ENCODE peak calls at places on chromosomes 11 and 22, in eight cellular contexts. One of them, this sample, is unnamed.

GRCh38 chr22:43308451-43309235 is 34.5 kb downstream of the SCUBE1 start:
- DNase-seq in IMR-90: peak; percentile 15
- DNase-seq in RWPE1: no peak
- DNase-seq in tibial artery: no peak
- DNase-seq in fibroblast of lung: no peak
- DNase-seq in heart right ventricle: no peak
- DNase-seq in H9: no peak
- DNase-seq in uterus: no peak
- DNase-seq in this sample: no peak

GRCh38 chr22:29306830-29307657 is 594 bp downstream of the GAS2L1 start:
- DNase-seq in IMR-90: peak; percentile 61
- DNase-seq in RWPE1: peak; percentile 66
- DNase-seq in heart right ventricle: peak; percentile 89
- DNase-seq in fibroblast of lung: peak; percentile 70
- DNase-seq in uterus: peak; percentile 78
- DNase-seq in H9: peak; percentile 80
- DNase-seq in tibial artery: peak; percentile 90
- DNase-seq in this sample: peak; percentile 76

GRCh38 chr11:9150944-9151343 is 59.5 kb upstream of the SCUBE2 start:
- DNase-seq in fibroblast of lung: no peak
- DNase-seq in uterus: no peak
- DNase-seq in IMR-90: peak; percentile 39
- DNase-seq in tibial artery: no peak
- DNase-seq in heart right ventricle: no peak
- DNase-seq in H9: no peak
- DNase-seq in RWPE1: no peak
- DNase-seq in this sample: no peak

GRCh38 chr22:46108564-46109473 is 41.5 kb upstream of the PPARA start:
- DNase-seq in H9: peak; percentile 63
- DNase-seq in IMR-90: peak; percentile 23
- DNase-seq in tibial artery: peak; percentile 82
- DNase-seq in RWPE1: no peak
- DNase-seq in heart right ventricle: peak; percentile 73
- DNase-seq in uterus: peak; percentile 75
- DNase-seq in fibroblast of lung: peak; percentile 71
- DNase-seq in this sample: peak; percentile 58

GRCh38 chr11:134949121-134949591 is 537.1 kb upstream of the B3GAT1 start:
- DNase-seq in H9: no peak
- DNase-seq in IMR-90: peak; percentile 77
- DNase-seq in tibial artery: peak; percentile 90
- DNase-seq in uterus: no peak
- DNase-seq in RWPE1: peak; percentile 4
- DNase-seq in fibroblast of lung: peak; percentile 90
- DNase-seq in heart right ventricle: no peak
- DNase-seq in this sample: no peak

GRCh38 chr22:23533328-23533762 is 46.7 kb downstream of the IGLL1 start:
- DNase-seq in tibial artery: peak; percentile 48
- DNase-seq in fibroblast of lung: peak; percentile 19
- DNase-seq in IMR-90: peak; percentile 10
- DNase-seq in heart right ventricle: no peak
- DNase-seq in uterus: no peak
- DNase-seq in H9: peak; percentile 88
- DNase-seq in RWPE1: peak; percentile 2
- DNase-seq in this sample: peak; percentile 20

GRCh38 chr22:43168416-43169309 is 17.3 kb downstream of the TSPO start:
- DNase-seq in RWPE1: no peak
- DNase-seq in fibroblast of lung: peak; percentile 45
- DNase-seq in IMR-90: peak; percentile 32
- DNase-seq in heart right ventricle: no peak
- DNase-seq in tibial artery: no peak
- DNase-seq in uterus: no peak
- DNase-seq in H9: no peak
- DNase-seq in this sample: peak; percentile 30

GRCh38 chr11:32332990-32333334 is 102.4 kb downstream of the WT1 start:
- DNase-seq in uterus: no peak
- DNase-seq in RWPE1: no peak
- DNase-seq in IMR-90: no peak
- DNase-seq in heart right ventricle: no peak
- DNase-seq in fibroblast of lung: no peak
- DNase-seq in H9: no peak
- DNase-seq in tibial artery: no peak
- DNase-seq in this sample: no peak

GRCh38 chr11:115522302-115522701 is 18.1 kb upstream of the CADM1 start:
- DNase-seq in H9: no peak
- DNase-seq in heart right ventricle: no peak
- DNase-seq in uterus: no peak
- DNase-seq in tibial artery: no peak
- DNase-seq in RWPE1: no peak
- DNase-seq in fibroblast of lung: no peak
- DNase-seq in IMR-90: no peak
- DNase-seq in this sample: no peak

GRCh38 chr11:115524572-115524971 is 20.4 kb upstream of the CADM1 start:
- DNase-seq in H9: no peak
- DNase-seq in IMR-90: no peak
- DNase-seq in tibial artery: no peak
- DNase-seq in uterus: no peak
- DNase-seq in heart right ventricle: no peak
- DNase-seq in RWPE1: no peak
- DNase-seq in fibroblast of lung: no peak
- DNase-seq in this sample: no peak

GRCh38 chr11:115521874-115522273 is 17.7 kb upstream of the CADM1 start:
- DNase-seq in H9: no peak
- DNase-seq in RWPE1: no peak
- DNase-seq in tibial artery: no peak
- DNase-seq in uterus: no peak
- DNase-seq in fibroblast of lung: no peak
- DNase-seq in heart right ventricle: no peak
- DNase-seq in IMR-90: no peak
- DNase-seq in this sample: no peak

GRCh38 chr11:115525600-115526006 is 21.4 kb upstream of the CADM1 start:
- DNase-seq in heart right ventricle: no peak
- DNase-seq in fibroblast of lung: no peak
- DNase-seq in RWPE1: no peak
- DNase-seq in tibial artery: no peak
- DNase-seq in IMR-90: no peak
- DNase-seq in uterus: no peak
- DNase-seq in H9: no peak
- DNase-seq in this sample: no peak

DNA sequence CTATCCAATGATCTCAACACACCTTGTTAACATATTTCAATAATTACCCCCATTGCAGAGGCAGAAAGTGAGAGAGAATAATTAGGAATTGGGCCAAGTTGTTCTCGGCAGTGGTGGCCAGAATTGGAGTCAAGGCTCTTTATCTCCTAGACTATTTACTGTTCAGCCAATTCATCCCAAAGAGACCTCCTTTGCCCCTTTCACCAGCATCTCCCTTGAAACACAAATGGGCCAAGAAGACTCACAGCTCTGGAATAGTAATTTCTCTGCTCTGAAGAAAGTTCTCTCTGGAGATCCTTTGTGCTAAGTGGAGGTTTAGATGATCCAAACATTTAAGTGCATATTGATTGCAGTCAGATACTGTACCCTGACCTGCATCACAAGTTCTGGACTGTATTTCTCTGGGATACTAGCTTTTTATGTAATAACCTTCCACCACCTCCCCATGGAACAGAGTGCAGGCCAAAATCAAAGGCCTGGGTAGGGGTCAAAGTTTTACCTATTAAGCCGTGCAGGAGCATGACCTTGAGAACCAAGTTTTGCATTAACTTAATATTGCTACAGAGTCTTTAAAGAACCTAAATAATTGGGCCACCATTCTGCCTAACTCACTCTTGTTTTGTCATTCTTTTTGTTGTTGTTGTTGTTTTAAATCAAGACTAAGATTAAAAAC is 19.6 kb upstream of the CADM1 start:
- DNase-seq in tibial artery: no peak
- DNase-seq in heart right ventricle: no peak
- DNase-seq in uterus: no peak
- DNase-seq in IMR-90: no peak
- DNase-seq in H9: no peak
- DNase-seq in RWPE1: no peak
- DNase-seq in fibroblast of lung: no peak
- DNase-seq in this sample: no peak
- H3K27ac ChIP-seq in tibial artery: no peak overlapping the region
- H3K27ac ChIP-seq in heart right ventricle: no peak overlapping the region
- H3K27ac ChIP-seq in uterus: no peak overlapping the region
- H3K27ac ChIP-seq in IMR-90: no peak overlapping the region
- H3K27ac ChIP-seq in H9: no peak overlapping the region
- H3K27ac ChIP-seq in RWPE1: no peak overlapping the region
- H3K27ac ChIP-seq in fibroblast of lung: no peak overlapping the region
- H3K27ac ChIP-seq in this sample: no peak overlapping the region

GRCh38 chr11:119178166-119178680 is 7.1 kb upstream of the NHERF4 start:
- DNase-seq in fibroblast of lung: no peak
- DNase-seq in uterus: no peak
- DNase-seq in heart right ventricle: no peak
- DNase-seq in tibial artery: no peak
- DNase-seq in IMR-90: no peak
- DNase-seq in RWPE1: no peak
- DNase-seq in H9: no peak
- DNase-seq in this sample: no peak
- H3K27ac ChIP-seq in fibroblast of lung: no peak overlapping the region
- H3K27ac ChIP-seq in uterus: no peak overlapping the region
- H3K27ac ChIP-seq in heart right ventricle: no peak overlapping the region
- H3K27ac ChIP-seq in tibial artery: no peak overlapping the region
- H3K27ac ChIP-seq in IMR-90: peak overlapping the region; percentile 40
- H3K27ac ChIP-seq in RWPE1: no peak overlapping the region
- H3K27ac ChIP-seq in H9: no peak overlapping the region
- H3K27ac ChIP-seq in this sample: no peak overlapping the region

DNA sequence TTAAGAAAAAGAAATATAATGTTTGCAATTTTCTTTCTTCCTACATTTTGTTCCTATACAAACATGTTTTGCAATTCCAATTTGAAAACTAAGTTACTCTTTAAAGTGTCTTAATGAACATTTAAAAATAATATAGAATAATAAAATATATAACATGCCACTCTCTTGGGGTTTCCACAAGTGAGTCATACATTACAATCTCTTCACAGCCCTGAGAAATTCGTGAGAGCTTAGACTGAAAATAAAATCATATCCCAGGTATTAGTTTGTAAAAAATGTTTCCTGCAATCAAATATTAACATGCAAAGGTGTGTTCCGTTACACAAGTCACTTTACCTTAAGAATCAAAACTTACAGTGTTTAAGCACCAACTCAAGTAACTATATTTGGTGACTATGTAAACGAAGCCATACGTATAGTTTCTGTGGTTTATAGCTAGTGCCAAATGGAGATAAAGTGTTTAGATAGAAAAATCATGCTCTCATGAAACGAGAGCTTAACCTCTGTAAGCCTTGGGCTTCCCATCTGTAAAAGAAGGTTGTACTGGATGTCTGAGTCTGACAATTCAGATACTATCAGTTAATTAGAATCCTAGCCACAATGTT is 253.6 kb upstream of the ANO3 start:
- DNase-seq in H9: no peak
- DNase-seq in uterus: no peak
- DNase-seq in tibial artery: no peak
- DNase-seq in RWPE1: no peak
- DNase-seq in fibroblast of lung: no peak
- DNase-seq in IMR-90: peak; percentile 34
- DNase-seq in heart right ventricle: no peak
- DNase-seq in this sample: peak; percentile 47
- H3K27ac ChIP-seq in H9: no peak overlapping the region
- H3K27ac ChIP-seq in uterus: no peak overlapping the region
- H3K27ac ChIP-seq in tibial artery: no peak overlapping the region
- H3K27ac ChIP-seq in RWPE1: no peak overlapping the region
- H3K27ac ChIP-seq in fibroblast of lung: no peak overlapping the region
- H3K27ac ChIP-seq in IMR-90: no peak overlapping the region
- H3K27ac ChIP-seq in heart right ventricle: no peak overlapping the region
- H3K27ac ChIP-seq in this sample: no peak overlapping the region

DNA sequence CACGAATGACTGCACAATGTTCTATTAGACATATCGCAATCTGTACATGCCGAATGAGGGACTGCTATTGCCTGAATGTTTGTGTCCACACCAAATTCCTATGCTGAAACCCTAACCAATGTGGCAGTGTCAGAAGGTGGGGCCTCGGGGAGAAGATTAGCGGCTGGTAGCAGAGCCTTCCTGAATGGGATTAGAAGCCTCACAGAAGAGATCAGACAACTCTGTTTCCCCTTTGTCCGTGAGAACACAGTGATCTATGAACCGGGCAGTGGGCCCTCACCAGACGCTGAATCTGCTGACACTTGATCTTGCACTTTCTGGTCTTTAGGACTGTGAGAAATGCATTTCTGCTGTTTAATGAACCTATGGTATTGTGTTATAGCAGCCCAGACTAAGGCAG is 33.1 kb downstream of the LRFN4 start:
- DNase-seq in uterus: no peak
- DNase-seq in tibial artery: no peak
- DNase-seq in H9: no peak
- DNase-seq in fibroblast of lung: peak; percentile 22
- DNase-seq in RWPE1: no peak
- DNase-seq in heart right ventricle: no peak
- DNase-seq in IMR-90: no peak
- DNase-seq in this sample: no peak
- H3K27ac ChIP-seq in uterus: no peak overlapping the region
- H3K27ac ChIP-seq in tibial artery: no peak overlapping the region
- H3K27ac ChIP-seq in H9: no peak overlapping the region
- H3K27ac ChIP-seq in fibroblast of lung: no peak overlapping the region
- H3K27ac ChIP-seq in RWPE1: no peak overlapping the region
- H3K27ac ChIP-seq in heart right ventricle: no peak overlapping the region
- H3K27ac ChIP-seq in IMR-90: no peak overlapping the region
- H3K27ac ChIP-seq in this sample: no peak overlapping the region